ENCODE peak calls at places on chromosome 10, in seven cellular contexts. One of them, this sample, is unnamed. For H3K27me3, the result is how much of the 10 kb centered on the place peaks cover.

GRCh38 chr10:58414270-58415041 is 29.2 kb downstream of the TFAM start:
- DNase-seq in CD8-positive, alpha-beta T cell: no peak
- DNase-seq in body of pancreas: no peak
- DNase-seq in CD8-positive, alpha-beta memory T cell: no peak
- DNase-seq in ascending aorta: no peak
- DNase-seq in right lobe of liver: no peak
- DNase-seq in tibial nerve: peak
- DNase-seq in this sample: no peak

GRCh38 chr10:75408911-75409885 is 7.6 kb upstream of the ZNF503 start:
- DNase-seq in CD8-positive, alpha-beta T cell: no peak
- DNase-seq in body of pancreas: peak
- DNase-seq in CD8-positive, alpha-beta memory T cell: no peak
- DNase-seq in ascending aorta: peak
- DNase-seq in right lobe of liver: peak
- DNase-seq in tibial nerve: peak
- DNase-seq in this sample: no peak

GRCh38 chr10:108721874-108722273 is 1201.4 kb downstream of the XPNPEP1 start:
- DNase-seq in CD8-positive, alpha-beta T cell: no peak
- DNase-seq in body of pancreas: no peak
- DNase-seq in CD8-positive, alpha-beta memory T cell: no peak
- DNase-seq in ascending aorta: no peak
- DNase-seq in right lobe of liver: no peak
- DNase-seq in tibial nerve: no peak
- DNase-seq in this sample: no peak

GRCh38 chr10:110042181-110042580 is 34.4 kb downstream of the ADD3 start:
- DNase-seq in CD8-positive, alpha-beta T cell: no peak
- DNase-seq in body of pancreas: no peak
- DNase-seq in CD8-positive, alpha-beta memory T cell: no peak
- DNase-seq in ascending aorta: no peak
- DNase-seq in right lobe of liver: no peak
- DNase-seq in tibial nerve: no peak
- DNase-seq in this sample: no peak

GRCh38 chr10:13056461-13057077 is 43.4 kb upstream of the OPTN start:
- DNase-seq in CD8-positive, alpha-beta T cell: no peak
- DNase-seq in body of pancreas: no peak
- DNase-seq in CD8-positive, alpha-beta memory T cell: no peak
- DNase-seq in ascending aorta: no peak
- DNase-seq in right lobe of liver: no peak
- DNase-seq in tibial nerve: peak
- DNase-seq in this sample: no peak

GRCh38 chr10:48411510-48411909 is 105.0 kb downstream of the MAPK8 start:
- DNase-seq in CD8-positive, alpha-beta T cell: no peak
- DNase-seq in body of pancreas: no peak
- DNase-seq in CD8-positive, alpha-beta memory T cell: no peak
- DNase-seq in ascending aorta: no peak
- DNase-seq in right lobe of liver: no peak
- DNase-seq in tibial nerve: no peak
- DNase-seq in this sample: no peak

GRCh38 chr10:43824934-43825333 is 176.3 kb upstream of the ZNF32 start:
- DNase-seq in CD8-positive, alpha-beta T cell: no peak
- DNase-seq in body of pancreas: peak
- DNase-seq in CD8-positive, alpha-beta memory T cell: no peak
- DNase-seq in ascending aorta: peak
- DNase-seq in right lobe of liver: no peak
- DNase-seq in tibial nerve: peak
- DNase-seq in this sample: no peak

GRCh38 chr10:124693801-124694416 is 50.3 kb downstream of the FAM53B start:
- DNase-seq in CD8-positive, alpha-beta T cell: no peak
- DNase-seq in body of pancreas: peak
- DNase-seq in CD8-positive, alpha-beta memory T cell: no peak
- DNase-seq in ascending aorta: no peak
- DNase-seq in right lobe of liver: peak
- DNase-seq in tibial nerve: no peak
- DNase-seq in this sample: no peak

GRCh38 chr10:110414563-110415309 is 83.0 kb upstream of the DUSP5 start:
- DNase-seq in CD8-positive, alpha-beta T cell: peak
- DNase-seq in body of pancreas: peak
- DNase-seq in CD8-positive, alpha-beta memory T cell: peak
- DNase-seq in ascending aorta: peak
- DNase-seq in right lobe of liver: no peak
- DNase-seq in tibial nerve: no peak
- DNase-seq in this sample: no peak

GRCh38 chr10:6617319-6618076 is 37.4 kb upstream of the PRKCQ start:
- DNase-seq in CD8-positive, alpha-beta T cell: no peak
- DNase-seq in body of pancreas: no peak
- DNase-seq in CD8-positive, alpha-beta memory T cell: no peak
- DNase-seq in ascending aorta: no peak
- DNase-seq in right lobe of liver: no peak
- DNase-seq in tibial nerve: no peak
- DNase-seq in this sample: no peak

GRCh38 chr10:73065441-73065840 is 31.2 kb downstream of the P4HA1 start:
- DNase-seq in CD8-positive, alpha-beta T cell: no peak
- DNase-seq in body of pancreas: no peak
- DNase-seq in CD8-positive, alpha-beta memory T cell: no peak
- DNase-seq in ascending aorta: no peak
- DNase-seq in right lobe of liver: no peak
- DNase-seq in tibial nerve: no peak
- DNase-seq in this sample: no peak
- H3K27me3 ChIP-seq in CD8-positive, alpha-beta T cell: under half
- H3K27me3 ChIP-seq in body of pancreas: under half
- H3K27me3 ChIP-seq in CD8-positive, alpha-beta memory T cell: under half
- H3K27me3 ChIP-seq in ascending aorta: under half
- H3K27me3 ChIP-seq in right lobe of liver: under half
- H3K27me3 ChIP-seq in tibial nerve: under half
- H3K27me3 ChIP-seq in this sample: under half

DNA sequence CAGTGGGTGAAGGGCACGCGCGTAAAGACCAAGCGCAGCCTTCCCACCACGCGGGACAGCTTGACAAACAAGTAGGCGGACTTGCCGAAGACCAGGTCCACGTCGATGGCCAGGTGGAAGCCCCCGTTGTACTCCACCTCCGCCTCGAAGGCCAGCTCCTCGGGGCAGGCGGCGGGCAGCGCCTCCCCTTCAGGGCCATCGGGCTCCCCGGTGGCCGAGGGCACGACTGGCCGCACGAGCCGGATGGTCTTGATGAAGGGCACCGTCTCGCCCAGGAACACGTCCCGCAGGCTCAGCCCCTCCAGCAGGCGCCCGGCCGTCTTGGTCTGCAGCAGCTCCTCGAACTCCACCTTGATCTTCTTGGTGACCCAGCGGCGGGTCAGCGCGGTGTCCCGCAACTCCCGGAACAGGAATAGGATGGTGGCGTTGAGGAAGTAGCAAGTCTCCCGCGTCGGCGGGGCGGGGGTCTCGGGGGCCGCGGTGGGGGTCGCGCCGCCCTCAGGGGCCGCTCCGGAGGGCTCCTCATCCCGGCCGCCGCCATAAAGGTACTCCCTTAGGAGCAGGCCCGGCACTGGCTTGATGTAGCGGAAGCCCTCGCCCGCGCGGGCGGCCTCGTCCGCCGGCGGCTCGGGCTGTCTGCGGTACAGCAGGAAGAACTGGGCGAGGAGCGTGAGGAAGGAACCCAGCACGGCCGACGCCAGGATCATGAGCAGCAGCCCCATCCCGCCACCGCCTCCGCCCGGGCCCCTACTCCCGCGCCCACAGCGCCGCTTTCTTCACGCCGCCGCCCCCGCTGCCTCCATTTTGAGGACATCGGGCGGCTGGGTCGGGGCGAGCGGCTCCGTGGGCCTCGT is 507 bp downstream of the PDZD8 start:
- DNase-seq in CD8-positive, alpha-beta T cell: peak
- DNase-seq in body of pancreas: peak
- DNase-seq in CD8-positive, alpha-beta memory T cell: peak
- DNase-seq in ascending aorta: peak
- DNase-seq in right lobe of liver: peak
- DNase-seq in tibial nerve: no peak
- DNase-seq in this sample: peak
- H3K27ac ChIP-seq in CD8-positive, alpha-beta T cell: peak
- H3K27ac ChIP-seq in body of pancreas: peak
- H3K27ac ChIP-seq in CD8-positive, alpha-beta memory T cell: peak
- H3K27ac ChIP-seq in ascending aorta: peak
- H3K27ac ChIP-seq in right lobe of liver: peak
- H3K27ac ChIP-seq in tibial nerve: peak
- H3K27ac ChIP-seq in this sample: peak

GRCh38 chr10:1735562-1735961 is 1.8 kb downstream of the ADARB2 start:
- DNase-seq in CD8-positive, alpha-beta T cell: no peak
- DNase-seq in body of pancreas: no peak
- DNase-seq in CD8-positive, alpha-beta memory T cell: no peak
- DNase-seq in ascending aorta: no peak
- DNase-seq in right lobe of liver: no peak
- DNase-seq in tibial nerve: no peak
- DNase-seq in this sample: no peak

GRCh38 chr10:1737222-1738061 is at the start of gene ADARB2:
- DNase-seq in CD8-positive, alpha-beta T cell: no peak
- DNase-seq in body of pancreas: peak
- DNase-seq in CD8-positive, alpha-beta memory T cell: no peak
- DNase-seq in ascending aorta: no peak
- DNase-seq in right lobe of liver: no peak
- DNase-seq in tibial nerve: peak
- DNase-seq in this sample: peak

GRCh38 chr10:1736180-1736971 is 949 bp downstream of the ADARB2 start:
- DNase-seq in CD8-positive, alpha-beta T cell: no peak
- DNase-seq in body of pancreas: no peak
- DNase-seq in CD8-positive, alpha-beta memory T cell: no peak
- DNase-seq in ascending aorta: no peak
- DNase-seq in right lobe of liver: no peak
- DNase-seq in tibial nerve: no peak
- DNase-seq in this sample: no peak

GRCh38 chr10:1738950-1739349 is 1.6 kb upstream of the ADARB2 start:
- DNase-seq in CD8-positive, alpha-beta T cell: no peak
- DNase-seq in body of pancreas: no peak
- DNase-seq in CD8-positive, alpha-beta memory T cell: no peak
- DNase-seq in ascending aorta: no peak
- DNase-seq in right lobe of liver: no peak
- DNase-seq in tibial nerve: no peak
- DNase-seq in this sample: no peak

GRCh38 chr10:1736972-1737221 is 428 bp downstream of the ADARB2 start:
- DNase-seq in CD8-positive, alpha-beta T cell: no peak
- DNase-seq in body of pancreas: no peak
- DNase-seq in CD8-positive, alpha-beta memory T cell: no peak
- DNase-seq in ascending aorta: no peak
- DNase-seq in right lobe of liver: no peak
- DNase-seq in tibial nerve: no peak
- DNase-seq in this sample: no peak
- H3K27me3 ChIP-seq in CD8-positive, alpha-beta T cell: under half
- H3K27me3 ChIP-seq in body of pancreas: under half
- H3K27me3 ChIP-seq in CD8-positive, alpha-beta memory T cell: under half
- H3K27me3 ChIP-seq in ascending aorta: under half
- H3K27me3 ChIP-seq in right lobe of liver: under half
- H3K27me3 ChIP-seq in tibial nerve: under half
- H3K27me3 ChIP-seq in this sample: half or more

GRCh38 chr10:1475095-1475583 is 262.2 kb downstream of the ADARB2 start:
- DNase-seq in CD8-positive, alpha-beta T cell: no peak
- DNase-seq in body of pancreas: no peak
- DNase-seq in CD8-positive, alpha-beta memory T cell: no peak
- DNase-seq in ascending aorta: no peak
- DNase-seq in right lobe of liver: no peak
- DNase-seq in tibial nerve: no peak
- DNase-seq in this sample: no peak

GRCh38 chr10:1472605-1473004 is 264.7 kb downstream of the ADARB2 start:
- DNase-seq in CD8-positive, alpha-beta T cell: no peak
- DNase-seq in body of pancreas: no peak
- DNase-seq in CD8-positive, alpha-beta memory T cell: no peak
- DNase-seq in ascending aorta: no peak
- DNase-seq in right lobe of liver: no peak
- DNase-seq in tibial nerve: no peak
- DNase-seq in this sample: no peak

GRCh38 chr10:1476106-1476803 is 261.1 kb downstream of the ADARB2 start:
- DNase-seq in CD8-positive, alpha-beta T cell: no peak
- DNase-seq in body of pancreas: no peak
- DNase-seq in CD8-positive, alpha-beta memory T cell: no peak
- DNase-seq in ascending aorta: no peak
- DNase-seq in right lobe of liver: no peak
- DNase-seq in tibial nerve: no peak
- DNase-seq in this sample: no peak

GRCh38 chr10:1473874-1474273 is 263.5 kb downstream of the ADARB2 start:
- DNase-seq in CD8-positive, alpha-beta T cell: no peak
- DNase-seq in body of pancreas: no peak
- DNase-seq in CD8-positive, alpha-beta memory T cell: no peak
- DNase-seq in ascending aorta: no peak
- DNase-seq in right lobe of liver: no peak
- DNase-seq in tibial nerve: no peak
- DNase-seq in this sample: no peak

DNA sequence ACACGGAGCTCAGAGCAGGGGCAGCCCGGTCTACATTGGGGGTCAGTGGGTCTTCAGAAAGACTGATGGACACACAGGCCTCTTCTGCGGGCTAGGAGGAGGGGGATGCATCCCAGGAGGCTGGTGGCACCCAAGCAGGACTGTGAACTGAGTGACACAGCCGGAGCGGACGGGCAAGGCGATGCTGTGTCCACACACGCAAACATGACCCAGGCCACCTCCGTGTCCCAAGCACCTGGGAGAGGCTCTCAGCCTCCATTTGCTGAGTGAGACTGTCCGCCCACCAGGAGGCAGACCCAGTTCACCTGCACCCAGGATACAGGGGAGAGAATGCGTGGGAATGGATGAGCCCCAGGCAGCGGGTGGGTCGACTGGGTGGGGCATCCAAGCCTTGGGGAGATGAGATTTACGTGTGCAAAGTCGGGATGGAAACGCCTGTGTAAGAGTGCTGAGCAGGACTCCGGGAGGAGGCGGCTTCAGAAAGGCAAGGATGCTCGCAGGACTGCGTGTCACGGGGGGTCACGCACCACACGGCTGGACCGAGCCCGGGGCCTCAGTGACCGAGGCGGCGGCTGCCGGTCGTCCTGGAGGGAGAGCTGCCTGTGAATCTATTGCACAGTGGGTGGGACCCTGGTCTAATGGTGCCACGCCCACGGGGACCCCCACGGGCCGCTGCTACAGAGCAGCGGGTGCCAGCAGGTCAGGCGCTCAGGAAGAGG is 262.8 kb downstream of the ADARB2 start:
- DNase-seq in CD8-positive, alpha-beta T cell: no peak
- DNase-seq in body of pancreas: no peak
- DNase-seq in CD8-positive, alpha-beta memory T cell: no peak
- DNase-seq in ascending aorta: no peak
- DNase-seq in right lobe of liver: no peak
- DNase-seq in tibial nerve: no peak
- DNase-seq in this sample: no peak
- H3K27ac ChIP-seq in CD8-positive, alpha-beta T cell: no peak
- H3K27ac ChIP-seq in body of pancreas: no peak
- H3K27ac ChIP-seq in CD8-positive, alpha-beta memory T cell: no peak
- H3K27ac ChIP-seq in ascending aorta: no peak
- H3K27ac ChIP-seq in right lobe of liver: no peak
- H3K27ac ChIP-seq in tibial nerve: no peak
- H3K27ac ChIP-seq in this sample: no peak